ENCODE peak calls at places on chromosome 4, in four cellular contexts. K, W, Q and I are unnamed samples.

GRCh38 chr4:147760695-147761094 is 28.8 kb downstream of the ARHGAP10 start:
- DNase-seq in Q (no peak), W (no peak), K (no peak), I (no peak)

GRCh38 chr4:48275247-48275646 is 5.6 kb upstream of the TEC start:
- DNase-seq in W (peak; percentile 54), Q (peak; percentile 45), K (peak; percentile 64), I (no peak)

GRCh38 chr4:140330311-140330900 is 43.0 kb upstream of the SCOC start:
- DNase-seq in K (peak; percentile 61), Q (peak; percentile 42), W (peak; percentile 63), I (peak; percentile 35)

GRCh38 chr4:104901438-104901837 is 245.2 kb upstream of the TET2 start:
- DNase-seq in K (no peak), W (peak; percentile 32), Q (no peak), I (no peak)

GRCh38 chr4:118032691-118033090 is 1.6 kb upstream of the NDST3 start:
- DNase-seq in W (no peak), K (peak; percentile 10), Q (no peak), I (no peak)

GRCh38 chr4:123876640-123877039 is 480.0 kb downstream of the SPRY1 start:
- DNase-seq in W (no peak), Q (no peak), K (peak; percentile 47), I (no peak)

GRCh38 chr4:70326052-70326451 is 8.7 kb upstream of the CABS1 start:
- DNase-seq in Q (no peak), W (no peak), K (no peak), I (no peak)

GRCh38 chr4:39699676-39700409 is 1.9 kb downstream of the UBE2K start:
- DNase-seq in Q (peak; percentile 30), K (peak; percentile 71), W (peak; percentile 39), I (no peak)

GRCh38 chr4:24569662-24570061 is 14.7 kb downstream of the DHX15 start:
- DNase-seq in K (no peak), Q (no peak), W (no peak), I (peak; percentile 33)

GRCh38 chr4:101177146-101177545 is 170.2 kb downstream of the PPP3CA start:
- DNase-seq in Q (no peak), K (no peak), W (no peak), I (no peak)

GRCh38 chr4:89166971-89167475 is 55.7 kb downstream of the TIGD2 start:
- DNase-seq in Q (no peak), W (no peak), K (no peak), I (no peak)

GRCh38 chr4:74449571-74450297 is 4.8 kb downstream of the AREG start:
- DNase-seq in W (peak; percentile 55), K (peak; percentile 61), Q (no peak), I (no peak)

GRCh38 chr4:154491731-154492249 is at the start of gene DCHS2:
- DNase-seq in W (peak; percentile 13), Q (no peak), K (no peak), I (peak; percentile 3)

GRCh38 chr4:101191302-101192098 is 155.8 kb downstream of the PPP3CA start:
- DNase-seq in K (peak; percentile 94), Q (no peak), W (peak; percentile 96), I (no peak)

GRCh38 chr4:973431-974397 is at the start of gene DGKQ:
- DNase-seq in W (peak; percentile 91), Q (peak; percentile 83), K (peak; percentile 67), I (peak; percentile 39)

DNA sequence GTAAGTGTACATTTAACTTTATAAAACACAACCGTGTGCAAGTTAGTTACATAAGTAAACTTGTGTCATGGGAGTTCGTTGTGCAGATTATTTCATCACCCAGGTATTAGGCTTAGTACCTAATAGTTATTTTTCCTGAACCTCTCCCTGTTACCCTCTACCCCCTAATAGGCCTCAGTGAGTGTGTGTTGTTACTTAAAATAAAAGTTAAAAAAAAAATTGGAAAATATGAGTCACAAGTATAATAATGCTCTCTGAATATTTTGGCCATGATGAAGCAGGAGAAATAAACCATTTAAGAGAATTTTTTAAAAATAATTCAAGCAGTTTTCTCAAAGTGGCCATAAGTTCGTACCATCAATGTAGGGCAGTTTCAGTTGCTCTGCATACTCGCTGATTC is 105.1 kb upstream of the GRID2 start:
- DNase-seq in K (peak; percentile 24), Q (no peak), W (peak; percentile 23), I (no peak)
- H3K4me3 ChIP-seq in K (no peak overlapping the region), Q (no peak overlapping the region), W (no peak overlapping the region), I (no peak overlapping the region)

GRCh38 chr4:108142870-108143269 is 25.9 kb downstream of the LEF1 start:
- DNase-seq in Q (no peak), K (no peak), W (no peak), I (no peak)
- H3K4me3 ChIP-seq in Q (no peak overlapping the region), K (no peak overlapping the region), W (no peak overlapping the region), I (no peak overlapping the region)

GRCh38 chr4:94802091-94802490 is 44.3 kb downstream of the BMPR1B start:
- DNase-seq in K (no peak), W (no peak), Q (no peak), I (no peak)

GRCh38 chr4:94801016-94801415 is 43.3 kb downstream of the BMPR1B start:
- DNase-seq in Q (no peak), K (no peak), W (no peak), I (no peak)

GRCh38 chr4:94806376-94806775 is 48.6 kb downstream of the BMPR1B start:
- DNase-seq in Q (no peak), W (no peak), K (no peak), I (no peak)

GRCh38 chr4:94803181-94803580 is 45.4 kb downstream of the BMPR1B start:
- DNase-seq in K (no peak), W (peak; percentile 18), Q (no peak), I (peak; percentile 2)

GRCh38 chr4:94804613-94805012 is 46.9 kb downstream of the BMPR1B start:
- DNase-seq in Q (no peak), W (no peak), K (no peak), I (no peak)
- H3K4me3 ChIP-seq in Q (no peak overlapping the region), W (no peak overlapping the region), K (no peak overlapping the region), I (no peak overlapping the region)

GRCh38 chr4:46387956-46388355 is 2.0 kb downstream of the GABRA2 start:
- DNase-seq in K (no peak), W (no peak), Q (no peak), I (no peak)

GRCh38 chr4:46389301-46389761 is 597 bp downstream of the GABRA2 start:
- DNase-seq in Q (no peak), W (peak; percentile 25), K (no peak), I (no peak)

GRCh38 chr4:46390353-46391058 is 578 bp upstream of the GABRA2 start:
- DNase-seq in Q (no peak), K (no peak), W (no peak), I (no peak)

GRCh38 chr4:46386570-46386969 is 3.4 kb downstream of the GABRA2 start:
- DNase-seq in Q (no peak), K (peak; percentile 4), W (no peak), I (no peak)

GRCh38 chr4:46388860-46389259 is 1.1 kb downstream of the GABRA2 start:
- DNase-seq in Q (no peak), W (no peak), K (no peak), I (no peak)
- H3K4me3 ChIP-seq in Q (no peak overlapping the region), W (peak overlapping the region; percentile 39), K (no peak overlapping the region), I (no peak overlapping the region)

GRCh38 chr4:76377481-76377901 is 43.5 kb downstream of the CCDC158 start:
- DNase-seq in K (no peak), Q (no peak), W (peak; percentile 51), I (no peak)

GRCh38 chr4:76375703-76376102 is 45.2 kb downstream of the CCDC158 start:
- DNase-seq in W (no peak), Q (no peak), K (no peak), I (no peak)

GRCh38 chr4:76380561-76380960 is 40.4 kb downstream of the CCDC158 start:
- DNase-seq in W (no peak), K (no peak), Q (no peak), I (no peak)

GRCh38 chr4:76376534-76376933 is 44.4 kb downstream of the CCDC158 start:
- DNase-seq in K (no peak), Q (no peak), W (no peak), I (no peak)

DNA sequence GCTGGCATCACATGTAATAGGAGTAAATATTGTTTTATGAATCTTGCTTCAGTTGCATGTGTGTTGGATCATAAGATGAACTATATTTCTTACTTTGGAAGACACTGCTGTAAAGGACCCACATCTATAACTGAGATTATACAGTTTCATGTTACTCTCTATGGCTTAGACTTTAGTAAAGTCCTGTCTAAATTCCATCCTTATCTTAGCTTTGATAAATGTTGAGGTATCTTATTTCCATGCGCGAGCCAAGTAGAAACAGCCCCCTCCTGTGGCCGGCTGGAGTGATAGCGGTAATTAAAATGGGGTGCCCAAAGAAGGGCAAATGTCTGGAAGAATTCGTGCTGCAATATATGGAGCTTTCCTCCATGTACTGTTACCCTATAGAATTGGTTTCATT is 43.0 kb downstream of the CCDC158 start:
- DNase-seq in Q (peak; percentile 4), K (peak; percentile 31), W (peak; percentile 74), I (no peak)
- H3K4me3 ChIP-seq in Q (no peak overlapping the region), K (no peak overlapping the region), W (no peak overlapping the region), I (no peak overlapping the region)

DNA sequence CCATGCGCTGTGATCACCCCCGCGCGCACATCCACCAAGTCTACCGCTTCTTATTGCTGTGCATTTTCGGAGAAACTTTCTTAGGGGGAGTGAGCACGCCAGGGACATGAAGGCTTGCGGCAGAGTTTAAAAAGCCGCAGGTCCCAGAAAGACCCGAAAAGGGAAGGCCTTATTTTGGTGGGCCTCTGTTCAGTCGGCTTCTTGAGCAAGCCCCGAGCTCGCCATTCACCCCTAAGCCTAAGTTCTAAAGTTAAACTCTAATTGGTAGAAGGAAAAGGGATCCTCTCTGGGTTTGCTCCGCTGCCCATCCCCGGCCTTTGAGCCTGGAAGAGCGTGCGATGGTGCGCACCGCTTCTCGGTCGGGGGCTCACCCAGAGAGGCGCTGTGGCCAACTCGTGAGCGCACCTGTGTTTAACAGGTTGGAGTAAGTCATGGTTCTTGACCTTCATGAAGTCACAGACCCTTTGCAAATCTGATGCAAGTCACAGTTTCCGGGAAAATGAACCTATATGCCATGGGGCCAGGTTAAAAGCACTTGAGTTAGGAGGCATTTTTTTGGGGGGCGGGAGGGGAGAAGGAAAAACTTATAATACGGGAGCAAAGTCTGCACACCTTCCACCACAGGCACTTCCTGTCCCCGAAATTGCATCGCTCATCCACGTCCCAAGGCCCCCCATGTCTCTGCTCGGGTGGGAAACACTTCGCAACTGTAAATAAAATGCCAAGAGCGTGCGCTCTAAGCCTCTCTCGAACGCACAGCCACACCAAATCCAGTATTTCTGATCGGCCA is 1.9 kb downstream of the PHOX2B start:
- DNase-seq in K (no peak), W (no peak), Q (no peak), I (no peak)
- H3K4me3 ChIP-seq in K (no peak overlapping the region), W (no peak overlapping the region), Q (no peak overlapping the region), I (no peak overlapping the region)

GRCh38 chr4:2799971-2800690 is 7.2 kb downstream of the SH3BP2 start:
- DNase-seq in W (no peak), Q (no peak), K (no peak), I (no peak)
- H3K4me3 ChIP-seq in W (no peak overlapping the region), Q (no peak overlapping the region), K (no peak overlapping the region), I (peak overlapping the region; percentile 43)

GRCh38 chr4:176778491-176778890 is 14.2 kb downstream of the VEGFC start:
- DNase-seq in W (peak; percentile 72), Q (no peak), K (peak; percentile 84), I (no peak)
- H3K4me3 ChIP-seq in W (no peak overlapping the region), Q (no peak overlapping the region), K (no peak overlapping the region), I (no peak overlapping the region)